ENCODE peak calls at places on chromosomes 12 and 14, in four cellular contexts. D, T, E and I are unnamed samples.

GRCh38 chr14:104926619-104927431 is 2.1 kb downstream of the PLD4 start:
- DNase-seq in T (no peak), E (no peak), D (no peak), I (no peak)

GRCh38 chr12:46783881-46784280 is 41.9 kb downstream of the SLC38A4 start:
- DNase-seq in E (no peak), D (no peak), T (no peak), I (no peak)

GRCh38 chr12:112839386-112839972 is 47.9 kb downstream of the RPH3A start:
- DNase-seq in D (no peak), T (peak; percentile 48), E (no peak), I (no peak)

GRCh38 chr12:56346663-56347062 is 8.0 kb downstream of the IL23A start:
- DNase-seq in T (no peak), E (no peak), D (peak; percentile 8), I (no peak)

GRCh38 chr12:97168804-97169203 is 261.7 kb downstream of the NEDD1 start:
- DNase-seq in D (no peak), T (no peak), E (no peak), I (no peak)

GRCh38 chr14:49880267-49881064 is 12.4 kb upstream of the ARF6 start:
- DNase-seq in D (no peak), E (no peak), T (no peak), I (no peak)

GRCh38 chr14:75242546-75243273 is 35.9 kb upstream of the FOS start:
- DNase-seq in T (no peak), D (no peak), E (peak; percentile 85), I (no peak)

GRCh38 chr14:21070610-21071224 is 613 bp downstream of the ARHGEF40 start:
- DNase-seq in D (no peak), E (peak; percentile 84), T (no peak), I (no peak)

GRCh38 chr12:106753526-106753925 is 21.0 kb upstream of the RIC8B start:
- DNase-seq in T (no peak), E (no peak), D (no peak), I (no peak)

GRCh38 chr14:42174357-42174756 is 567.7 kb downstream of the LRFN5 start:
- DNase-seq in T (no peak), E (no peak), D (no peak), I (no peak)

GRCh38 chr12:56307221-56307965 is 7.3 kb upstream of the CS start:
- DNase-seq in D (no peak), E (no peak), T (no peak), I (no peak)

GRCh38 chr12:121712462-121713256 is at the start of gene TMEM120B:
- DNase-seq in D (peak; percentile 80), T (peak; percentile 35), E (peak; percentile 95), I (no peak)

GRCh38 chr12:104942075-104942474 is 16.0 kb downstream of the SLC41A2 start:
- DNase-seq in T (no peak), D (no peak), E (no peak), I (no peak)

GRCh38 chr12:214005-214736 is at the start of gene SLC6A12:
- DNase-seq in T (no peak), E (no peak), D (no peak), I (no peak)

GRCh38 chr14:96584199-96584906 is 82.2 kb downstream of the PAPOLA start:
- DNase-seq in T (no peak), D (no peak), E (peak; percentile 77), I (no peak)

GRCh38 chr12:2172486-2173214 is 119.9 kb downstream of the CACNA1C start:
- DNase-seq in E (no peak), D (no peak), T (no peak), I (no peak)

GRCh38 chr12:120181991-120182631 is 12.4 kb downstream of the GCN1 start:
- DNase-seq in T (no peak), D (no peak), E (no peak), I (no peak)

GRCh38 chr12:52557481-52557880 is 4.5 kb upstream of the KRT71 start:
- DNase-seq in E (no peak), T (no peak), D (no peak), I (no peak)

GRCh38 chr12:53218551-53219114 is 11.6 kb upstream of the ITGB7 start:
- DNase-seq in E (no peak), T (no peak), D (no peak), I (no peak)

GRCh38 chr12:10113085-10113484 is 14.3 kb upstream of the CLEC1A start:
- DNase-seq in D (no peak), E (no peak), T (no peak), I (peak; percentile 18)

GRCh38 chr14:90970167-90970600 is 90.3 kb downstream of the RPS6KA5 start:
- DNase-seq in E (no peak), T (no peak), D (no peak), I (no peak)

GRCh38 chr12:9969673-9970072 is 1.5 kb upstream of the CLEC12A start:
- DNase-seq in T (no peak), D (no peak), E (no peak), I (no peak)

GRCh38 chr12:119929974-119930373 is 52.9 kb upstream of the CIT start:
- DNase-seq in T (no peak), D (no peak), E (no peak), I (no peak)

GRCh38 chr14:54480830-54481562 is 7.8 kb downstream of the GMFB start:
- DNase-seq in E (no peak), D (no peak), T (no peak), I (no peak)

GRCh38 chr12:93982847-93983315 is 165.5 kb upstream of the PLXNC1 start:
- DNase-seq in D (no peak), E (no peak), T (peak; percentile 30), I (peak; percentile 36)

GRCh38 chr12:21697829-21698630 is 40.4 kb upstream of the LDHB start:
- DNase-seq in D (no peak), T (peak; percentile 6), E (no peak), I (no peak)

GRCh38 chr14:22819191-22819988 is 4.2 kb upstream of the SLC7A7 start:
- DNase-seq in T (peak; percentile 54), E (no peak), D (no peak), I (peak; percentile 52)

GRCh38 chr14:23042162-23042965 is at the start of gene PSMB11:
- DNase-seq in D (no peak), T (no peak), E (no peak), I (no peak)

GRCh38 chr12:39103552-39104165 is 198.3 kb upstream of the CPNE8 start:
- DNase-seq in D (no peak), E (no peak), T (no peak), I (no peak)

GRCh38 chr12:116406529-116406928 is 129.0 kb upstream of the MED13L start:
- DNase-seq in T (no peak), D (no peak), E (peak; percentile 97), I (peak; percentile 91)

GRCh38 chr12:29110506-29111442 is 38.3 kb upstream of the FAR2 start:
- DNase-seq in D (no peak), T (no peak), E (no peak), I (no peak)

GRCh38 chr12:124217508-124217981 is 77.3 kb upstream of the RFLNA start:
- DNase-seq in E (no peak), T (no peak), D (no peak), I (no peak)

GRCh38 chr14:69519253-69519661 is 34.7 kb downstream of the PLEKHD1 start:
- DNase-seq in E (no peak), T (no peak), D (no peak), I (no peak)